ENCODE peak calls at places on chromosomes 3 and 15, in five cellular contexts. One of them, this sample, is unnamed.
A peak's percentile ranks its signal among the peaks of the same experiment; 100 is the strongest.

GRCh38 chr3:121871434-121871833 is 22.8 kb upstream of the SLC15A2 start:
- DNase-seq in Right ventricle myocardium inferior: no peak
- DNase-seq in RCC 7860: no peak
- DNase-seq in OCI-LY7: peak; percentile 26
- DNase-seq in GM13977: no peak
- DNase-seq in this sample: no peak

GRCh38 chr15:82647835-82648256 is 683 bp upstream of the CPEB1 start:
- DNase-seq in RCC 7860: no peak
- DNase-seq in OCI-LY7: no peak
- DNase-seq in Right ventricle myocardium inferior: no peak
- DNase-seq in GM13977: no peak
- DNase-seq in this sample: peak; percentile 16

GRCh38 chr15:86772369-86773059 is 692.8 kb downstream of the AGBL1 start:
- DNase-seq in GM13977: no peak
- DNase-seq in Right ventricle myocardium inferior: no peak
- DNase-seq in RCC 7860: no peak
- DNase-seq in OCI-LY7: no peak
- DNase-seq in this sample: no peak

GRCh38 chr15:70867911-70868467 is 14.0 kb upstream of the LARP6 start:
- DNase-seq in GM13977: no peak
- DNase-seq in Right ventricle myocardium inferior: no peak
- DNase-seq in RCC 7860: no peak
- DNase-seq in OCI-LY7: no peak
- DNase-seq in this sample: no peak

GRCh38 chr15:98174286-98174685 is 213.8 kb downstream of the ARRDC4 start:
- DNase-seq in OCI-LY7: no peak
- DNase-seq in RCC 7860: no peak
- DNase-seq in Right ventricle myocardium inferior: no peak
- DNase-seq in GM13977: no peak
- DNase-seq in this sample: no peak

GRCh38 chr3:148955544-148956346 is 35.6 kb upstream of the GYG1 start:
- DNase-seq in Right ventricle myocardium inferior: no peak
- DNase-seq in RCC 7860: peak; percentile 58
- DNase-seq in OCI-LY7: peak; percentile 70
- DNase-seq in GM13977: peak; percentile 16
- DNase-seq in this sample: no peak

GRCh38 chr3:27426926-27427325 is 57.3 kb downstream of the SLC4A7 start:
- DNase-seq in GM13977: no peak
- DNase-seq in RCC 7860: no peak
- DNase-seq in Right ventricle myocardium inferior: no peak
- DNase-seq in OCI-LY7: no peak
- DNase-seq in this sample: no peak

GRCh38 chr15:80556694-80557367 is 138.3 kb upstream of the ABHD17C start:
- DNase-seq in RCC 7860: no peak
- DNase-seq in OCI-LY7: no peak
- DNase-seq in Right ventricle myocardium inferior: no peak
- DNase-seq in GM13977: no peak
- DNase-seq in this sample: no peak

GRCh38 chr3:89699771-89700170 is 592.4 kb downstream of the EPHA3 start:
- DNase-seq in OCI-LY7: no peak
- DNase-seq in Right ventricle myocardium inferior: no peak
- DNase-seq in RCC 7860: no peak
- DNase-seq in GM13977: no peak
- DNase-seq in this sample: no peak

This sample was measured in stimulated activated effector memory CD8-positive, alpha-beta T cell treated with anti-CD3 and anti-CD28 coated beads, Interleukin-12 subunit alpha, Interleukin-12 subunit beta, amount 100 ng/mL, for 72 hours.